ENCODE peak calls at places on chromosomes 1 and 21, in seven cellular contexts. One of them, this sample, is unnamed.

GRCh38 chr1:198102454-198102791 is 54.4 kb upstream of the NEK7 start:
- DNase-seq in EL: peak; percentile 36
- DNase-seq in anterior cingulate cortex: no peak
- DNase-seq in heart right ventricle: no peak
- DNase-seq in neural crest cell: no peak
- DNase-seq in mesendoderm: no peak
- DNase-seq in NCI-H2171 treated with DMSO at 0.1 percent for 48 hours: no peak
- DNase-seq in this sample: no peak

GRCh38 chr1:37410815-37411214 is 63.6 kb upstream of the ZC3H12A start:
- DNase-seq in EL: no peak
- DNase-seq in NCI-H2171 treated with DMSO at 0.1 percent for 48 hours: no peak
- DNase-seq in anterior cingulate cortex: no peak
- DNase-seq in heart right ventricle: peak; percentile 13
- DNase-seq in mesendoderm: peak; percentile 67
- DNase-seq in neural crest cell: peak; percentile 53
- DNase-seq in this sample: no peak

GRCh38 chr1:14055442-14056225 is 355.6 kb downstream of the PRDM2 start:
- DNase-seq in heart right ventricle: no peak
- DNase-seq in mesendoderm: no peak
- DNase-seq in EL: no peak
- DNase-seq in anterior cingulate cortex: no peak
- DNase-seq in NCI-H2171 treated with DMSO at 0.1 percent for 48 hours: no peak
- DNase-seq in neural crest cell: no peak
- DNase-seq in this sample: no peak

GRCh38 chr1:100383743-100384405 is 31.6 kb downstream of the CDC14A start:
- DNase-seq in NCI-H2171 treated with DMSO at 0.1 percent for 48 hours: no peak
- DNase-seq in anterior cingulate cortex: no peak
- DNase-seq in EL: no peak
- DNase-seq in neural crest cell: no peak
- DNase-seq in heart right ventricle: no peak
- DNase-seq in mesendoderm: no peak
- DNase-seq in this sample: no peak

GRCh38 chr1:225921734-225922709 is 2.0 kb downstream of the PYCR2 start:
- DNase-seq in NCI-H2171 treated with DMSO at 0.1 percent for 48 hours: no peak
- DNase-seq in heart right ventricle: no peak
- DNase-seq in mesendoderm: no peak
- DNase-seq in anterior cingulate cortex: no peak
- DNase-seq in EL: peak; percentile 18
- DNase-seq in neural crest cell: no peak
- DNase-seq in this sample: no peak

GRCh38 chr1:6521502-6521901 is 30.0 kb upstream of the PLEKHG5 start:
- DNase-seq in mesendoderm: no peak
- DNase-seq in neural crest cell: no peak
- DNase-seq in heart right ventricle: no peak
- DNase-seq in anterior cingulate cortex: no peak
- DNase-seq in EL: peak; percentile 73
- DNase-seq in NCI-H2171 treated with DMSO at 0.1 percent for 48 hours: no peak
- DNase-seq in this sample: no peak

GRCh38 chr1:228337711-228338520 is 68.7 kb downstream of the TRIM11 start:
- DNase-seq in anterior cingulate cortex: no peak
- DNase-seq in mesendoderm: no peak
- DNase-seq in NCI-H2171 treated with DMSO at 0.1 percent for 48 hours: no peak
- DNase-seq in EL: no peak
- DNase-seq in heart right ventricle: no peak
- DNase-seq in neural crest cell: no peak
- DNase-seq in this sample: no peak

GRCh38 chr1:203084588-203085527 is 954 bp downstream of the MYOG start:
- DNase-seq in EL: no peak
- DNase-seq in anterior cingulate cortex: no peak
- DNase-seq in NCI-H2171 treated with DMSO at 0.1 percent for 48 hours: no peak
- DNase-seq in neural crest cell: no peak
- DNase-seq in mesendoderm: peak; percentile 59
- DNase-seq in heart right ventricle: peak; percentile 1
- DNase-seq in this sample: no peak

GRCh38 chr1:28756846-28757245 is 20.1 kb downstream of the YTHDF2 start:
- DNase-seq in mesendoderm: peak; percentile 49
- DNase-seq in heart right ventricle: no peak
- DNase-seq in anterior cingulate cortex: no peak
- DNase-seq in neural crest cell: no peak
- DNase-seq in EL: no peak
- DNase-seq in NCI-H2171 treated with DMSO at 0.1 percent for 48 hours: no peak
- DNase-seq in this sample: no peak

GRCh38 chr1:69540052-69540451 is 27.7 kb upstream of the LRRC7 start:
- DNase-seq in heart right ventricle: no peak
- DNase-seq in anterior cingulate cortex: no peak
- DNase-seq in EL: no peak
- DNase-seq in NCI-H2171 treated with DMSO at 0.1 percent for 48 hours: no peak
- DNase-seq in mesendoderm: no peak
- DNase-seq in neural crest cell: no peak
- DNase-seq in this sample: no peak

GRCh38 chr1:95703046-95703445 is 469.0 kb downstream of the RWDD3 start:
- DNase-seq in anterior cingulate cortex: no peak
- DNase-seq in EL: no peak
- DNase-seq in NCI-H2171 treated with DMSO at 0.1 percent for 48 hours: no peak
- DNase-seq in mesendoderm: no peak
- DNase-seq in neural crest cell: no peak
- DNase-seq in heart right ventricle: no peak
- DNase-seq in this sample: no peak

GRCh38 chr1:205693421-205693991 is 13.2 kb upstream of the SLC45A3 start:
- DNase-seq in NCI-H2171 treated with DMSO at 0.1 percent for 48 hours: no peak
- DNase-seq in neural crest cell: no peak
- DNase-seq in mesendoderm: no peak
- DNase-seq in heart right ventricle: no peak
- DNase-seq in anterior cingulate cortex: no peak
- DNase-seq in EL: no peak
- DNase-seq in this sample: no peak

GRCh38 chr1:33099290-33100118 is 18.6 kb downstream of the AZIN2 start:
- DNase-seq in neural crest cell: no peak
- DNase-seq in heart right ventricle: peak; percentile 15
- DNase-seq in NCI-H2171 treated with DMSO at 0.1 percent for 48 hours: no peak
- DNase-seq in anterior cingulate cortex: no peak
- DNase-seq in EL: peak; percentile 100
- DNase-seq in mesendoderm: peak; percentile 71
- DNase-seq in this sample: peak; percentile 35

GRCh38 chr21:44057055-44057454 is 44.9 kb downstream of the TRAPPC10 start:
- DNase-seq in neural crest cell: no peak
- DNase-seq in NCI-H2171 treated with DMSO at 0.1 percent for 48 hours: peak; percentile 56
- DNase-seq in heart right ventricle: no peak
- DNase-seq in mesendoderm: no peak
- DNase-seq in anterior cingulate cortex: no peak
- DNase-seq in EL: no peak
- DNase-seq in this sample: no peak

GRCh38 chr1:156741613-156741983 is 710 bp upstream of the MRPL24 start:
- DNase-seq in heart right ventricle: no peak
- DNase-seq in mesendoderm: no peak
- DNase-seq in neural crest cell: no peak
- DNase-seq in NCI-H2171 treated with DMSO at 0.1 percent for 48 hours: no peak
- DNase-seq in anterior cingulate cortex: no peak
- DNase-seq in EL: no peak
- DNase-seq in this sample: no peak

GRCh38 chr21:41611966-41612606 is 104.1 kb upstream of the TMPRSS2 start:
- DNase-seq in neural crest cell: no peak
- DNase-seq in heart right ventricle: no peak
- DNase-seq in EL: no peak
- DNase-seq in NCI-H2171 treated with DMSO at 0.1 percent for 48 hours: no peak
- DNase-seq in anterior cingulate cortex: no peak
- DNase-seq in mesendoderm: peak; percentile 76
- DNase-seq in this sample: no peak

GRCh38 chr1:86965827-86966182 is 51.4 kb downstream of the HS2ST1 start:
- DNase-seq in neural crest cell: no peak
- DNase-seq in NCI-H2171 treated with DMSO at 0.1 percent for 48 hours: no peak
- DNase-seq in mesendoderm: no peak
- DNase-seq in anterior cingulate cortex: no peak
- DNase-seq in EL: no peak
- DNase-seq in heart right ventricle: no peak
- DNase-seq in this sample: no peak

GRCh38 chr1:75492011-75492410 is 118.9 kb downstream of the SLC44A5 start:
- DNase-seq in neural crest cell: no peak
- DNase-seq in anterior cingulate cortex: no peak
- DNase-seq in mesendoderm: no peak
- DNase-seq in heart right ventricle: no peak
- DNase-seq in EL: no peak
- DNase-seq in NCI-H2171 treated with DMSO at 0.1 percent for 48 hours: no peak
- DNase-seq in this sample: no peak

GRCh38 chr1:182642461-182642860 is 38.3 kb upstream of the RGS16 start:
- DNase-seq in anterior cingulate cortex: no peak
- DNase-seq in EL: no peak
- DNase-seq in NCI-H2171 treated with DMSO at 0.1 percent for 48 hours: no peak
- DNase-seq in heart right ventricle: no peak
- DNase-seq in mesendoderm: no peak
- DNase-seq in neural crest cell: no peak
- DNase-seq in this sample: no peak

GRCh38 chr1:109630081-109630880 is 10.6 kb downstream of the AMPD2 start:
- DNase-seq in heart right ventricle: no peak
- DNase-seq in neural crest cell: no peak
- DNase-seq in NCI-H2171 treated with DMSO at 0.1 percent for 48 hours: no peak
- DNase-seq in anterior cingulate cortex: no peak
- DNase-seq in mesendoderm: peak; percentile 34
- DNase-seq in EL: no peak
- DNase-seq in this sample: no peak

GRCh38 chr1:57910782-57911181 is 486.9 kb upstream of the DAB1 start:
- DNase-seq in heart right ventricle: no peak
- DNase-seq in neural crest cell: no peak
- DNase-seq in anterior cingulate cortex: no peak
- DNase-seq in mesendoderm: no peak
- DNase-seq in EL: no peak
- DNase-seq in NCI-H2171 treated with DMSO at 0.1 percent for 48 hours: no peak
- DNase-seq in this sample: no peak